ENCODE peak calls at places on chromosome 7, in ten cellular contexts. K is iPS DF 6.9; T is mucosa of descending colon; F is posterior cingulate gyrus; S is stimulated activated naive CD8-positive, alpha-beta T cell treated with anti-CD3 and anti-CD28 coated beads, Interleukin-15, Interleukin-2, amounts not matched to agents 100 U/mL and 50 U/mL, for 24 hours; N is stimulated activated CD8-positive, alpha-beta memory T cell treated with anti-CD3 and anti-CD28 coated beads, Interleukin-4, amount 100 ng/mL, for 4 hours; M is CD8-positive, alpha-beta memory T cell; C is naive thymus-derived CD8-positive, alpha-beta T cell; I is CD4-positive, CD25-positive, alpha-beta regulatory T cell; X is OCI-LY7. G is an unnamed sample.

GRCh38 chr7:136018104-136018503 is 40.9 kb upstream of the MTPN start:
- DNase-seq in S (no peak), K (no peak), C (no peak), N (no peak), I (no peak), M (no peak), X (no peak), T (no peak), F (no peak), G (no peak)

GRCh38 chr7:48887500-48887899 is 36.8 kb upstream of the CDC14C start:
- DNase-seq in X (no peak), S (no peak), N (no peak), K (no peak), T (no peak), F (no peak), I (no peak), M (no peak), C (no peak), G (no peak)

GRCh38 chr7:134941185-134941900 is 45.0 kb upstream of the AGBL3 start:
- DNase-seq in X (no peak), N (no peak), C (no peak), T (no peak), F (no peak), M (no peak), I (no peak), S (no peak), K (no peak), G (no peak)

GRCh38 chr7:130912910-130913720 is 179.1 kb upstream of the KLF14 start:
- DNase-seq in T (peak; percentile 86), C (peak; percentile 76), S (peak; percentile 79), M (peak; percentile 91), F (no peak), I (peak; percentile 82), K (no peak), X (peak; percentile 78), N (peak; percentile 58), G (peak; percentile 89)

GRCh38 chr7:154942718-154943117 is 60.2 kb downstream of the PAXIP1 start:
- DNase-seq in S (no peak), M (no peak), T (no peak), I (no peak), K (no peak), C (no peak), X (no peak), F (no peak), N (no peak), G (no peak)

GRCh38 chr7:78020131-78020873 is 221.7 kb downstream of the PHTF2 start:
- DNase-seq in I (no peak), S (peak; percentile 37), T (no peak), N (no peak), F (no peak), X (peak; percentile 58), K (no peak), C (peak; percentile 22), M (peak; percentile 52), G (peak; percentile 86)

GRCh38 chr7:133155121-133155520 is 73.2 kb upstream of the CHCHD3 start:
- DNase-seq in T (no peak), F (no peak), M (no peak), N (no peak), I (no peak), K (no peak), X (no peak), S (no peak), C (no peak), G (no peak)

GRCh38 chr7:135718219-135718618 is 9.8 kb downstream of the SLC13A4 start:
- DNase-seq in X (no peak), C (no peak), F (no peak), N (no peak), I (no peak), S (no peak), T (no peak), M (no peak), K (no peak), G (no peak)

GRCh38 chr7:2959828-2960599 is 83.7 kb downstream of the CARD11 start:
- DNase-seq in T (peak; percentile 8), M (no peak), F (no peak), K (no peak), X (no peak), S (no peak), C (no peak), I (no peak), N (no peak), G (no peak)

GRCh38 chr7:15561840-15562239 is at the start of gene AGMO:
- DNase-seq in S (no peak), C (no peak), I (no peak), N (no peak), X (no peak), M (no peak), K (no peak), T (peak; percentile 75), F (peak; percentile 14), G (peak; percentile 45)

GRCh38 chr7:69683002-69683401 is 84.7 kb downstream of the AUTS2 start:
- DNase-seq in X (no peak), F (no peak), K (no peak), M (no peak), T (no peak), C (no peak), S (no peak), N (no peak), I (no peak), G (no peak)

GRCh38 chr7:28349637-28350036 is 62.7 kb upstream of the CREB5 start:
- DNase-seq in X (no peak), F (no peak), T (no peak), I (no peak), S (no peak), K (no peak), N (no peak), C (no peak), M (no peak), G (no peak)

GRCh38 chr7:92020636-92021035 is 80.0 kb downstream of the AKAP9 start:
- DNase-seq in N (no peak), I (no peak), S (no peak), C (no peak), X (no peak), M (no peak), K (no peak), F (no peak), T (no peak), G (no peak)

G was measured in A673.